ENCODE peak calls at places on chromosomes 11 and 22, in four cellular contexts. T is K562, D is GM12878, F is HL-60. C is an unnamed sample.

GRCh38 chr22:43946391-43946680 is 8.9 kb upstream of the SAMM50 start:
- DNase-seq in T (peak), D (no peak), F (peak), C (no peak)

GRCh38 chr11:6606471-6607189 is 3.1 kb downstream of the ILK start:
- DNase-seq in D (no peak), F (peak), T (peak), C (no peak)

GRCh38 chr11:10540546-10540914 is 457 bp downstream of the RNF141 start:
- DNase-seq in T (peak), F (no peak), D (no peak), C (no peak)

GRCh38 chr22:43000441-43001175 is 14.3 kb downstream of the PACSIN2 start:
- DNase-seq in D (no peak), T (no peak), F (peak), C (no peak)

GRCh38 chr11:12077535-12078280 is 32.7 kb upstream of the MICAL2 start:
- DNase-seq in F (no peak), D (no peak), T (no peak), C (no peak)

GRCh38 chr11:31865606-31866300 is 54.6 kb upstream of the PAX6 start:
- DNase-seq in D (no peak), F (no peak), T (no peak), C (no peak)

GRCh38 chr11:19988598-19988997 is 171.7 kb downstream of the DBX1 start:
- DNase-seq in F (no peak), D (no peak), T (no peak), C (no peak)

GRCh38 chr22:50724616-50725015 is 13.4 kb upstream of the ACR start:
- DNase-seq in T (no peak), F (no peak), D (no peak), C (no peak)

GRCh38 chr11:104799251-104799650 is 99.0 kb downstream of the CASP12 start:
- DNase-seq in T (no peak), F (no peak), D (peak), C (no peak)

GRCh38 chr11:70487160-70487559 is 88.8 kb downstream of the CTTN start:
- DNase-seq in D (no peak), F (no peak), T (no peak), C (no peak)

GRCh38 chr11:15189646-15190365 is 75.1 kb downstream of the INSC start:
- DNase-seq in F (no peak), T (no peak), D (no peak), C (no peak)

GRCh38 chr11:59158206-59159068 is 13.5 kb upstream of the DTX4 start:
- DNase-seq in D (no peak), F (peak), T (peak), C (no peak)

GRCh38 chr11:96643173-96643572 is 253.4 kb downstream of the JRKL start:
- DNase-seq in D (no peak), T (no peak), F (no peak), C (no peak)

GRCh38 chr11:75311858-75312288 is 39.6 kb downstream of the ARRB1 start:
- DNase-seq in D (no peak), T (no peak), F (no peak), C (no peak)

GRCh38 chr11:120139316-120140069 is 1.6 kb upstream of the TRIM29 start:
- DNase-seq in T (no peak), F (no peak), D (no peak), C (peak)

GRCh38 chr11:114040706-114041211 is 18.8 kb upstream of the ZBTB16 start:
- DNase-seq in D (no peak), F (no peak), T (no peak), C (no peak)

GRCh38 chr22:41181349-41182241 is 23.5 kb upstream of the L3MBTL2 start:
- DNase-seq in F (peak), T (no peak), D (no peak), C (no peak)

GRCh38 chr11:11816511-11817319 is 25.1 kb upstream of the USP47 start:
- DNase-seq in T (no peak), D (no peak), F (no peak), C (no peak)

GRCh38 chr22:33811686-33812085 is 108.6 kb downstream of the LARGE1 start:
- DNase-seq in F (no peak), D (no peak), T (no peak), C (no peak)

GRCh38 chr22:24444729-24445466 is 17.5 kb downstream of the ADORA2A start:
- DNase-seq in F (no peak), D (no peak), T (no peak), C (no peak)

GRCh38 chr11:131658952-131659351 is 288.5 kb downstream of the NTM start:
- DNase-seq in F (no peak), D (no peak), T (no peak), C (peak)

GRCh38 chr11:12109591-12110196 is 696 bp upstream of the MICAL2 start:
- DNase-seq in F (no peak), T (peak), D (no peak), C (no peak)

GRCh38 chr11:443542-444199 is 1.9 kb upstream of the ANO9 start:
- DNase-seq in T (no peak), D (no peak), F (no peak), C (no peak)

GRCh38 chr11:5626191-5626590 is 1.4 kb downstream of the TRIM34 start:
- DNase-seq in D (no peak), F (no peak), T (no peak), C (no peak)

GRCh38 chr11:93652161-93652597 is 9.3 kb upstream of the CEP295 start:
- DNase-seq in T (peak), F (peak), D (no peak), C (no peak)

GRCh38 chr11:104918113-104918824 is 20.0 kb upstream of the CASP12 start:
- DNase-seq in D (no peak), T (no peak), F (no peak), C (no peak)

GRCh38 chr22:45887202-45888131 is 89.5 kb downstream of the WNT7B start:
- DNase-seq in D (no peak), F (no peak), T (no peak), C (no peak)

GRCh38 chr11:112613051-112613972 is 347.9 kb upstream of the NCAM1 start:
- DNase-seq in T (no peak), D (no peak), F (no peak), C (no peak)

GRCh38 chr11:8291421-8292350 is 28.0 kb upstream of the LMO1 start:
- DNase-seq in T (no peak), F (no peak), D (no peak), C (no peak)

GRCh38 chr11:10155793-10156490 is 138.1 kb downstream of the SBF2 start:
- DNase-seq in F (no peak), D (no peak), T (no peak), C (no peak)

GRCh38 chr11:69386594-69387408 is 92.8 kb downstream of the MYEOV start:
- DNase-seq in D (no peak), F (no peak), T (no peak), C (no peak)

GRCh38 chr22:45480717-45481116 is 22.0 kb upstream of the FBLN1 start:
- DNase-seq in D (no peak), F (no peak), T (no peak), C (no peak)

GRCh38 chr11:128406365-128406706 is 181.0 kb downstream of the ETS1 start:
- DNase-seq in T (no peak), D (no peak), F (no peak), C (no peak)

GRCh38 chr22:22999473-22999872 is 70.8 kb upstream of the GNAZ start:
- DNase-seq in F (no peak), T (no peak), D (no peak), C (no peak)

GRCh38 chr11:6646040-6646439 is 9.6 kb downstream of the DCHS1 start:
- DNase-seq in T (no peak), F (peak), D (no peak), C (no peak)

GRCh38 chr11:67301951-67302516 is 1.3 kb upstream of the SSH3 start:
- DNase-seq in D (no peak), T (no peak), F (peak), C (no peak)

GRCh38 chr22:28547132-28547842 is 132.4 kb downstream of the TTC28 start:
- DNase-seq in T (no peak), F (no peak), D (no peak), C (no peak)

DNA sequence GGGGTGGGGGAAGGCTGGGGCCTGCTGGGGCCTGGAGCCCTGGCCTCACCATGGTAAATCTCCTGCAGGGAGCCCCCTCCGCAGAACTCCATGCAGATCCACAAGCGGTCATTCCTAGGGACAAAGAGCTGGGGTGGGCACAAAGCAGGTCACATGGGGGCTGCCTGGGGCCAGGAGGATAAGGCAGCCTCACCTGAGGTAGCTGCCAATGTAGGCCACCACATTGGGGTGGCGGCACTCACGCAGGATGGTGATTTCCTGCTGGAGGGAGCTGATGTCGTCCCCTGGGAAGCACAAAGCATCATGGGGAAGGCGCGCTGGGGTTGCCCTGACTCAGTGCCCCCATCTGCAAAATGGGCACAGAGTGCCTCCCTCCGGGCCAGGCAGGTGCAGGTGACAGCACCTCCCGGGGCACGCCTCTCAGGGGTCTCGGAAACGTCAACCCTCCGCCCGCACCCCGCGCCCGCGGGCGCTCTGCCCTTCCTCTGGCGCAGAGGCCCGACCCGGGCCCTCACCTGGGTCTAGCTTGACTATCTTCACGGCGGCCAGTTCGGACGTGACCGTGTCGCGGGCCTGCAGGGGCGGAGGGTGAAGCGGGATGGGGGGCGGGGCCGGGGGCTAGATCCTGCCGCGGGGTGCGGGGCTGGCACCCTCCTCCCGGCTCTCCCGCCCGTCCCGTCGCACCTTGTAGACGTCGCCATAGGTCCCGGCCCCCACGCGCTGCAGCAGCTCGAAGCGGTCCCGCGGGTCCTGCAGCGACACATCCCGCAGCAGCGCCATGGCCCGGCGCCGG is 448 bp downstream of the MAP4K2 start:
- DNase-seq in D (no peak), T (no peak), F (peak), C (no peak)
- TF ChIP-seq POLR2AphosphoS5 in D (no peak), T (no peak), F (peak), C (no peak)

GRCh38 chr11:48107188-48107704 is 109.4 kb upstream of the OR4B1 start:
- DNase-seq in D (peak), F (no peak), T (no peak), C (no peak)
- TF ChIP-seq SPI1 in D (peak), F (no peak), T (no peak), C (peak)

DNA sequence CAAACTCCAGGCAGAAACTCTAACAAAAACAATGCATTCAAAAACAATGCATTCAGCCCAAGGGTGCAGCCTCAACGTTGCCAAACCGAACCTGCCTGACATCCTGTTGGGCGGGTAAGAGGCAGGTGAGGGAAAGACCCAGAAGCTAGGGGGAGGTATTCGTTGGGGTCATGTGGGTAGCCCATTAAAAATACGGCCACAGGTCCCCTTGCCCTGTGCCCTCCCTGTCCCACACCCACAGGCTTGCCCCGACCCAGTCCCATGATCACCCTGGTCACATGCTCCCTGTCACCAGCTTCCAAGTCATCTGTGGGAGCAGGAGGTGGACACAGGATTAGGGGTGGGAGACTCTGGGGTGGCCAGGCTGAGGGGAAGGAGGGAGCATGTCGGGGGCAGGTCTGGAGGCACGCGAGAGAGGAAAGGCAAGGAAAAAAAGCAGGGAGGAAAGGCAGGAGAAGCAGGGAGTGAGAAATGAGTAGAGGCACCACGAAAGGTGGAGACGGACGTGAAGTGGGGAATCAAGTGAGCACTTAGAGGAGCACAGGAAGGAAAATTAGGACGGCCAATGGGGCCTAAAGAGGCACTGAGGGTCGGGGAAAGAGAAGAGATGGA is 683 bp downstream of the PLA2G6 start:
- DNase-seq in D (no peak), F (no peak), T (peak), C (no peak)
- TF ChIP-seq POLR2AphosphoS5 in D (peak), F (peak), T (no peak), C (peak)

GRCh38 chr11:35011389-35011788 is 95.0 kb downstream of the PDHX start:
- DNase-seq in T (no peak), D (no peak), F (no peak), C (no peak)
- TF ChIP-seq SPI1 in T (no peak), D (no peak), F (no peak), C (no peak)

DNA sequence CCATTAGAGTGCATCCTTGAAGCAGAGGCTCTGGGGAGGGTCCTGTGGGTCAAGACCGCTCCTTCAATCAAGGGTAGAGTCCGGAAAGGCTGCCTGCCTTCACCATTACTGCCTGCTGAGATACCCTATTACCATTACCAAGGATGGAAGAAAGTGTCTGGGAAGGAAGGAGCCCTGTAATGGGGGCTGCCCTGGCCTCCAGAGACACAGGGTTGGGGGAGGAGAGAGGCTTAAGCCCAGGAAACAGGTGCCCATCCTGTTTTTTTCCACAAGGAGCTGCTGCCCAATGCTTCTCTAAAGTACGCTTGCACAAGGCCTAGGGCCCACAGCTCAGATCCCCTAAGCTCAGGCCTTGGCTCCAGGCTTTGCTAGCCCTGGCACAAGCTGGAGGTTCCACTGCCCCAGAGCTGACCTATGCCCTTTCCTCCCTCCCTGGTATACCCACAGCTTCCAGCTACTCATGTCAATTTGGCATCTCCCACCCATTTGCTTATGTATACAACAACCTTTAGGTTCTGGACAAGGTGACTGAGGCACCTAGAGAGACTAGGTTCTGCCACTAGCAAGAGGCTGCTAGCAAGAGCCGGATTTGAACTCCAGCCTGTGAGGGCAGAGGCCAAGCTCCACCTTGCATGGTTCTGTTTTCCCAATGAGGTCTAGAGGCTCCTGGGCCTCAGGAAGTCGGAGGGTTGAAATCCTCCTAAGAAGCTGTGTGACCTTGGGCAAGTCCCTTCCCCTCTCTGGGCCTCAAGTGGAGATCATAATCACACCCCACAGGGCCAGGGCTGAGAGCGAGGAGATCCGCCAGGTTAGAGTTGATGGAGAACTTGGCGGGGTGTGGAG is 1.5 kb upstream of the PLCB3 start:
- DNase-seq in F (no peak), T (no peak), D (no peak), C (no peak)
- TF ChIP-seq POLR2AphosphoS5 in F (no peak), T (no peak), D (no peak), C (no peak)

GRCh38 chr11:33618956-33619355 is 81.7 kb downstream of the C11orf91 start:
- DNase-seq in D (no peak), T (no peak), F (no peak), C (no peak)
- TF ChIP-seq SPI1 in D (no peak), T (no peak), F (no peak), C (no peak)

DNA sequence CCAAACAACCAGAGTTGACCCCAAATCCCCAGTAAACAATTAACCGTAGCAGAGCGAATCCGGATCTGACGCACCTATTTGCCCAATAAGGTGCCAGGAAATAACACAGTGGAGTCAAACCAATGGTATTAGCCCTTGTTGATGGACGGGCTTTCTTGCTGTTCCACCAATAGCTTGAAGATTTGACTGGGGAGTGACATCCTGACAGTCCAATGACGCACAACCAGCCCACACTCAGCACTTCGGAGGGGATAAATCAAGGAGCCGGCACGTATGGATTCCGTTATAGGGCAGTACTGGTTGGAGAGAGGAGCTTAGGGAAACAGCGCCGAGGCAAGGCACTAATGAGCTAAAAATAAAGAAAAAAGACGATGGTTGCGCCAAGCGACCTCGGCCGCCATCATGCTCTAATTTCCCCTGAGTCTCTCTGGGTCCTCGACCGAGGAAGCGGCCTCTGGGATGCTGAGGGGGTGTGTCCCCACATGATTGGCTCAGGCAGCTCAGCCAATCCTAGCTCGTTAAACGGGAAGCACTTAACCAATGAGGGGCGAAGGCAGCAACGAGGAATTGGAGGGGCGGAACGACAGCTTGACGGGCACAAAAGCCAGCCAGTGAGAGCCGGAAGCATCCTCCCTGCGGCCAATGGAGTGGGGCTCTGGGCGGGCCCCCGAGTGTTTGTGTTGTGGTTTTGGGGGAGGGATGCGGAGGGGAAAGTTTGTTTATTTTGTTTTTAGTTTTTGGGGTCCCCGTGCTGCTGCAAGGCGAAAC is 49.5 kb downstream of the FAM83F start:
- DNase-seq in F (peak), T (peak), D (peak), C (peak)
- TF ChIP-seq POLR2AphosphoS5 in F (peak), T (peak), D (peak), C (peak)

DNA sequence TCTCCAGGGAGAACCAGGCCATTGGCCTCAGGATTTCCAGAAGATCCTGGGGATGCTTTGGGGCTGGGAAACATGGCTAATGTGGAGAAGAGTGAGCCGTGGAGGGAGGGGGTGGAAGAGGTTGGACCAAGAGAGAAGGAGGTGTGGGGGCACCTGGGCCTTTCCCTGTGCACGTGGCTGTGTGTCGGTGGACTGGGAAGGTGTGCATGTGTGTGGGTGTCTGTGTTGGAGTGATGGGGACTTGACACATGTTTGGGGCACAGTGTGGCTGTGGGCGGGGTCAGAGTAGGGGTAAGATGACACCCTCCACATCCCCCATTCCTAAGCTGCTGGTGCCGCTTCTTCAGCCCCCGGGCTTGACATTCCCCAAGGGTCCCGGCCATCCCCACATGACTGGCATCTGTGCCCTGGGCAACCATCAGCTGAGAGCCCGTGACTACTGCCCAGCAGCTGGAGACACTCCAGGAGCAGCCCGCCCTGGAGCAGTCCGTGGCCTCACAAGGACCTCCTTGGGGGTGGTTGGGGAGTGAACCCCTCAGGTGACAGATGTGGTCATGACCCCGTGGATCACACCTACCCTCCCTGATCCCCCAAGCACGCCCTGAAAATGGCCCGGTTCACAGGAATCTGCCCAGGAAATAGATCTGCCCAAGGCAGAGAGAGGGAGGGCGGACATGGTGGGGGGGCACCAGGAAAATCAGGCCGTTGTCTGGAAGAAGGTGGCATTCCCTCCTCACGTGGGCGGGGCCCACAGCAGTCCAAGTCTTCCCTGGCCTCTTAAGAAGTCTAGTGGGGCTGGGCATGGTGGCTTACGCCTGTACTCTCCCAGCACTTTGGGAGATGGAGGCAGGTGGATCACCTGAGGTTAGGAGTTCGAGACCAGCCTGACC is 34.8 kb upstream of the SOX10 start:
- DNase-seq in T (no peak), F (no peak), D (no peak), C (no peak)
- TF ChIP-seq SPI1 in T (no peak), F (no peak), D (no peak), C (no peak)

GRCh38 chr11:65471410-65471762 is 27.5 kb upstream of the MALAT1 start:
- DNase-seq in D (no peak), F (peak), T (peak), C (no peak)
- TF ChIP-seq POLR2AphosphoS5 in D (no peak), F (no peak), T (peak), C (no peak)

C was measured in GM12891.